ENCODE peak calls at places on chromosomes 3 and 15, in nine cellular contexts. N is transverse colon, R is SIG-M5, B is NCI-H345, H is MCF 10A, C is T follicular helper cell, E is M059J, D is ELR, X is astrocyte of the hippocampus. Z is an unnamed sample.

GRCh38 chr3:141386611-141387110 is 18.4 kb downstream of the ZBTB38 start:
- DNase-seq in N (no peak), R (no peak), B (no peak), H (no peak), C (no peak), E (no peak), D (no peak), X (no peak), Z (no peak)

GRCh38 chr3:129314757-129315385 is 36.2 kb downstream of the HMCES start:
- DNase-seq in N (peak; percentile 85), R (no peak), B (peak; percentile 81), H (peak; percentile 87), C (no peak), E (peak; percentile 92), D (peak; percentile 94), X (peak; percentile 95), Z (peak; percentile 71)

GRCh38 chr3:48451270-48451669 is 4.7 kb downstream of the ATRIP start:
- DNase-seq in N (no peak), R (no peak), B (no peak), H (no peak), C (no peak), E (no peak), D (no peak), X (no peak), Z (no peak)

GRCh38 chr3:66588340-66588847 is 87.6 kb upstream of the LRIG1 start:
- DNase-seq in N (no peak), R (no peak), B (no peak), H (no peak), C (no peak), E (no peak), D (peak; percentile 71), X (no peak), Z (peak; percentile 84)

GRCh38 chr15:53323197-53323596 is 436.3 kb downstream of the WDR72 start:
- DNase-seq in N (no peak), R (no peak), B (no peak), H (no peak), C (no peak), E (no peak), D (no peak), X (peak; percentile 37), Z (no peak)

GRCh38 chr3:151156618-151157216 is 46.3 kb downstream of the GPR171 start:
- DNase-seq in N (no peak), R (no peak), B (peak; percentile 8), H (peak; percentile 75), C (no peak), E (peak; percentile 74), D (peak; percentile 78), X (peak; percentile 64), Z (peak; percentile 80)

GRCh38 chr3:130925628-130926027 is 31.7 kb downstream of the ATP2C1 start:
- DNase-seq in N (no peak), R (no peak), B (no peak), H (peak; percentile 38), C (no peak), E (peak; percentile 79), D (peak; percentile 58), X (peak; percentile 22), Z (no peak)

GRCh38 chr3:27630892-27631291 is 91.2 kb downstream of the EOMES start:
- DNase-seq in N (no peak), R (no peak), B (no peak), H (peak; percentile 31), C (no peak), E (peak; percentile 66), D (peak; percentile 85), X (no peak), Z (peak; percentile 68)

GRCh38 chr3:94115482-94115881 is 52.6 kb downstream of the NSUN3 start:
- DNase-seq in N (no peak), R (no peak), B (no peak), H (peak; percentile 44), C (no peak), E (peak; percentile 51), D (peak; percentile 53), X (peak; percentile 64), Z (peak; percentile 57)

GRCh38 chr3:60917136-60917535 is 334.1 kb downstream of the FHIT start:
- DNase-seq in N (no peak), R (no peak), B (peak; percentile 31), H (no peak), C (no peak), E (no peak), D (no peak), X (no peak), Z (no peak)

GRCh38 chr3:141556034-141556433 is 69.2 kb downstream of the RASA2 start:
- DNase-seq in N (no peak), R (no peak), B (no peak), H (no peak), C (no peak), E (peak; percentile 32), D (peak; percentile 80), X (peak; percentile 8), Z (peak; percentile 9)

GRCh38 chr3:193060738-193061137 is 143.1 kb upstream of the MB21D2 start:
- DNase-seq in N (no peak), R (no peak), B (no peak), H (no peak), C (no peak), E (no peak), D (no peak), X (no peak), Z (no peak)

GRCh38 chr15:62482715-62483429 is 317.8 kb upstream of the C2CD4B start:
- DNase-seq in N (no peak), R (no peak), B (no peak), H (peak; percentile 40), C (no peak), E (peak; percentile 31), D (peak; percentile 56), X (peak; percentile 46), Z (peak; percentile 21)

GRCh38 chr3:169285057-169285990 is 378.2 kb downstream of the MECOM start:
- DNase-seq in N (no peak), R (no peak), B (no peak), H (no peak), C (no peak), E (no peak), D (no peak), X (no peak), Z (no peak)

GRCh38 chr15:83206971-83207621 is 527 bp downstream of the HDGFL3 start:
- DNase-seq in N (peak; percentile 19), R (no peak), B (peak; percentile 14), H (peak; percentile 40), C (no peak), E (peak; percentile 32), D (peak; percentile 51), X (peak; percentile 70), Z (peak; percentile 43)

GRCh38 chr3:142019794-142020320 is 129.5 kb downstream of the TFDP2 start:
- DNase-seq in N (no peak), R (no peak), B (no peak), H (peak; percentile 35), C (no peak), E (peak; percentile 44), D (peak; percentile 17), X (no peak), Z (peak; percentile 43)

GRCh38 chr15:27764339-27764738 is 334.8 kb downstream of the OCA2 start:
- DNase-seq in N (no peak), R (no peak), B (no peak), H (no peak), C (no peak), E (no peak), D (no peak), X (peak; percentile 19), Z (no peak)

GRCh38 chr15:74907277-74907870 is 723 bp upstream of the FAM219B start:
- DNase-seq in N (no peak), R (no peak), B (no peak), H (no peak), C (no peak), E (peak; percentile 39), D (peak; percentile 33), X (no peak), Z (peak; percentile 13)

GRCh38 chr15:77107531-77108355 is 36.8 kb upstream of the TSPAN3 start:
- DNase-seq in N (peak; percentile 62), R (no peak), B (peak; percentile 36), H (peak; percentile 47), C (peak; percentile 6), E (peak; percentile 44), D (peak; percentile 54), X (peak; percentile 75), Z (peak; percentile 51)

GRCh38 chr3:138943724-138944131 is 3.2 kb downstream of the FOXL2 start:
- DNase-seq in N (no peak), R (no peak), B (no peak), H (no peak), C (no peak), E (no peak), D (no peak), X (peak; percentile 33), Z (peak; percentile 34)

GRCh38 chr3:132629928-132630327 is 29.7 kb downstream of the ACAD11 start:
- DNase-seq in N (no peak), R (no peak), B (no peak), H (peak; percentile 42), C (no peak), E (peak; percentile 80), D (peak; percentile 90), X (peak; percentile 17), Z (peak; percentile 76)

GRCh38 chr15:68055224-68055705 is 1.1 kb downstream of the PIAS1 start:
- DNase-seq in N (peak; percentile 30), R (no peak), B (peak; percentile 22), H (peak; percentile 59), C (peak; percentile 49), E (peak; percentile 73), D (peak; percentile 75), X (peak; percentile 53), Z (peak; percentile 63)

GRCh38 chr3:30644615-30645014 is 38.2 kb downstream of the TGFBR2 start:
- DNase-seq in N (peak; percentile 47), R (no peak), B (no peak), H (peak; percentile 67), C (peak; percentile 48), E (peak; percentile 44), D (peak; percentile 49), X (peak; percentile 54), Z (peak; percentile 60)

GRCh38 chr3:55607844-55608243 is 120.7 kb upstream of the WNT5A start:
- DNase-seq in N (no peak), R (no peak), B (no peak), H (no peak), C (no peak), E (no peak), D (no peak), X (no peak), Z (no peak)

GRCh38 chr3:52084954-52085730 is 28.8 kb upstream of the DUSP7 start:
- DNase-seq in N (no peak), R (no peak), B (no peak), H (no peak), C (no peak), E (no peak), D (no peak), X (no peak), Z (no peak)

GRCh38 chr3:52511509-52511908 is 16.4 kb downstream of the STAB1 start:
- DNase-seq in N (no peak), R (no peak), B (no peak), H (no peak), C (no peak), E (no peak), D (no peak), X (no peak), Z (no peak)

GRCh38 chr15:92149029-92149428 is 244.7 kb upstream of the ST8SIA2 start:
- DNase-seq in N (no peak), R (no peak), B (no peak), H (no peak), C (no peak), E (no peak), D (no peak), X (no peak), Z (no peak)

GRCh38 chr15:89090791-89091666 is 2.8 kb downstream of the ABHD2 start:
- DNase-seq in N (peak; percentile 52), R (peak; percentile 9), B (no peak), H (peak; percentile 74), C (peak; percentile 12), E (peak; percentile 87), D (peak; percentile 81), X (peak; percentile 62), Z (peak; percentile 82)

GRCh38 chr3:133475245-133476010 is 75.6 kb downstream of the BFSP2 start:
- DNase-seq in N (no peak), R (no peak), B (peak; percentile 40), H (no peak), C (no peak), E (no peak), D (no peak), X (no peak), Z (no peak)

GRCh38 chr15:61889706-61890105 is 170.5 kb downstream of the VPS13C start:
- DNase-seq in N (no peak), R (no peak), B (no peak), H (peak; percentile 21), C (no peak), E (peak; percentile 25), D (no peak), X (no peak), Z (peak; percentile 75)

GRCh38 chr15:39704235-39704634 is 78.4 kb downstream of the FSIP1 start:
- DNase-seq in N (no peak), R (no peak), B (no peak), H (no peak), C (no peak), E (no peak), D (no peak), X (no peak), Z (no peak)